ENCODE peak calls at places on chromosomes 5 and 9, in five cellular contexts. One of them, this sample, is unnamed.

GRCh38 chr5:73188764-73189521 is 15.9 kb downstream of the TMEM174 start:
- DNase-seq in IMR-90: peak
- DNase-seq in HepG2: no peak
- DNase-seq in A549: no peak
- DNase-seq in K562: no peak
- DNase-seq in this sample: no peak

GRCh38 chr9:36488322-36488838 is 84.3 kb upstream of the MELK start:
- DNase-seq in HepG2: no peak
- DNase-seq in K562: no peak
- DNase-seq in A549: no peak
- DNase-seq in IMR-90: no peak
- DNase-seq in this sample: no peak

GRCh38 chr9:106284300-106284699 is 578.7 kb upstream of the ZNF462 start:
- DNase-seq in IMR-90: no peak
- DNase-seq in K562: no peak
- DNase-seq in A549: no peak
- DNase-seq in HepG2: no peak
- DNase-seq in this sample: no peak

GRCh38 chr5:96324708-96325107 is 108.3 kb downstream of the PCSK1 start:
- DNase-seq in HepG2: peak
- DNase-seq in A549: peak
- DNase-seq in IMR-90: peak
- DNase-seq in K562: no peak
- DNase-seq in this sample: no peak

GRCh38 chr9:79946718-79947117 is 375.0 kb downstream of the TLE4 start:
- DNase-seq in A549: no peak
- DNase-seq in K562: no peak
- DNase-seq in HepG2: no peak
- DNase-seq in IMR-90: peak
- DNase-seq in this sample: no peak

GRCh38 chr9:38004809-38005560 is 64.0 kb downstream of the SHB start:
- DNase-seq in HepG2: no peak
- DNase-seq in K562: no peak
- DNase-seq in IMR-90: no peak
- DNase-seq in A549: no peak
- DNase-seq in this sample: no peak

GRCh38 chr5:141547488-141547887 is 58.6 kb downstream of the PCDHGC5 start:
- DNase-seq in IMR-90: peak
- DNase-seq in HepG2: peak
- DNase-seq in K562: no peak
- DNase-seq in A549: no peak
- DNase-seq in this sample: no peak

GRCh38 chr9:3875371-3876132 is 349.8 kb upstream of the RFX3 start:
- DNase-seq in HepG2: no peak
- DNase-seq in A549: peak
- DNase-seq in K562: no peak
- DNase-seq in IMR-90: peak
- DNase-seq in this sample: no peak

GRCh38 chr9:118643118-118643517 is 726.1 kb downstream of the BRINP1 start:
- DNase-seq in K562: no peak
- DNase-seq in IMR-90: no peak
- DNase-seq in HepG2: no peak
- DNase-seq in A549: peak
- DNase-seq in this sample: peak

GRCh38 chr9:111294691-111295451 is 35.2 kb downstream of the OR2K2 start:
- DNase-seq in K562: no peak
- DNase-seq in HepG2: no peak
- DNase-seq in A549: no peak
- DNase-seq in IMR-90: no peak
- DNase-seq in this sample: no peak

GRCh38 chr9:76845254-76845653 is 60.7 kb downstream of the PRUNE2 start:
- DNase-seq in IMR-90: no peak
- DNase-seq in A549: no peak
- DNase-seq in K562: no peak
- DNase-seq in HepG2: no peak
- DNase-seq in this sample: no peak

GRCh38 chr9:7756088-7756487 is 43.5 kb downstream of the DMAC1 start:
- DNase-seq in IMR-90: no peak
- DNase-seq in A549: no peak
- DNase-seq in K562: no peak
- DNase-seq in HepG2: no peak
- DNase-seq in this sample: no peak

GRCh38 chr5:140801494-140801841 is 611 bp downstream of the PCDHA3 start:
- DNase-seq in IMR-90: no peak
- DNase-seq in HepG2: no peak
- DNase-seq in K562: no peak
- DNase-seq in A549: peak
- DNase-seq in this sample: no peak

GRCh38 chr9:8179381-8180053 is 379.9 kb upstream of the DMAC1 start:
- DNase-seq in K562: no peak
- DNase-seq in HepG2: no peak
- DNase-seq in IMR-90: no peak
- DNase-seq in A549: no peak
- DNase-seq in this sample: no peak

GRCh38 chr5:149581192-149581861 is at the start of gene ARHGEF37:
- DNase-seq in A549: no peak
- DNase-seq in HepG2: peak
- DNase-seq in K562: no peak
- DNase-seq in IMR-90: no peak
- DNase-seq in this sample: peak

GRCh38 chr9:14910178-14910805 is at the start of gene FREM1:
- DNase-seq in HepG2: peak
- DNase-seq in IMR-90: no peak
- DNase-seq in K562: no peak
- DNase-seq in A549: no peak
- DNase-seq in this sample: no peak

GRCh38 chr5:140125637-140126036 is at the start of gene IGIP:
- DNase-seq in HepG2: no peak
- DNase-seq in A549: no peak
- DNase-seq in K562: no peak
- DNase-seq in IMR-90: no peak
- DNase-seq in this sample: no peak

GRCh38 chr5:119340597-119341218 is 15.1 kb upstream of the TNFAIP8 start:
- DNase-seq in A549: no peak
- DNase-seq in K562: no peak
- DNase-seq in HepG2: no peak
- DNase-seq in IMR-90: no peak
- DNase-seq in this sample: no peak

GRCh38 chr5:111367081-111367480 is 142.9 kb downstream of the CAMK4 start:
- DNase-seq in K562: no peak
- DNase-seq in IMR-90: no peak
- DNase-seq in A549: no peak
- DNase-seq in HepG2: no peak
- DNase-seq in this sample: no peak

GRCh38 chr9:115006660-115007059 is 76.3 kb upstream of the TNFSF8 start:
- DNase-seq in HepG2: no peak
- DNase-seq in A549: no peak
- DNase-seq in K562: no peak
- DNase-seq in IMR-90: peak
- DNase-seq in this sample: no peak

GRCh38 chr5:119840175-119840574 is 210.8 kb downstream of the FAM170A start:
- DNase-seq in A549: no peak
- DNase-seq in HepG2: no peak
- DNase-seq in IMR-90: no peak
- DNase-seq in K562: no peak
- DNase-seq in this sample: no peak

GRCh38 chr9:98146101-98146991 is 27.3 kb upstream of the TRIM14 start:
- DNase-seq in A549: peak
- DNase-seq in HepG2: peak
- DNase-seq in K562: no peak
- DNase-seq in IMR-90: peak
- DNase-seq in this sample: no peak

GRCh38 chr5:170434953-170435605 is 45.9 kb upstream of the KCNMB1 start:
- DNase-seq in K562: peak
- DNase-seq in IMR-90: peak
- DNase-seq in A549: peak
- DNase-seq in HepG2: peak
- DNase-seq in this sample: peak

GRCh38 chr5:179146277-179146676 is 86.1 kb downstream of the ZNF354C start:
- DNase-seq in HepG2: no peak
- DNase-seq in A549: no peak
- DNase-seq in K562: no peak
- DNase-seq in IMR-90: no peak
- DNase-seq in this sample: no peak

GRCh38 chr5:56327810-56328209 is 94.7 kb upstream of the ANKRD55 start:
- DNase-seq in A549: no peak
- DNase-seq in IMR-90: no peak
- DNase-seq in HepG2: no peak
- DNase-seq in K562: no peak
- DNase-seq in this sample: no peak

GRCh38 chr5:145294321-145294720 is 540.8 kb downstream of the PRELID2 start:
- DNase-seq in HepG2: no peak
- DNase-seq in IMR-90: peak
- DNase-seq in K562: no peak
- DNase-seq in A549: no peak
- DNase-seq in this sample: no peak

GRCh38 chr9:5863092-5863746 is 27.5 kb upstream of the MLANA start:
- DNase-seq in K562: no peak
- DNase-seq in A549: no peak
- DNase-seq in IMR-90: no peak
- DNase-seq in HepG2: no peak
- DNase-seq in this sample: no peak

GRCh38 chr5:116754556-116754955 is 179.9 kb upstream of the SEMA6A start:
- DNase-seq in HepG2: no peak
- DNase-seq in K562: no peak
- DNase-seq in IMR-90: no peak
- DNase-seq in A549: no peak
- DNase-seq in this sample: no peak

GRCh38 chr5:5419291-5420210 is 2.9 kb upstream of the ICE1 start:
- DNase-seq in A549: peak
- DNase-seq in IMR-90: peak
- DNase-seq in HepG2: peak
- DNase-seq in K562: peak
- DNase-seq in this sample: no peak

GRCh38 chr5:94618029-94618492 is 343 bp downstream of the KIAA0825 start:
- DNase-seq in K562: peak
- DNase-seq in IMR-90: peak
- DNase-seq in A549: peak
- DNase-seq in HepG2: peak
- DNase-seq in this sample: no peak

GRCh38 chr5:141260458-141261237 is 15.5 kb downstream of the PCDHB15 start:
- DNase-seq in A549: no peak
- DNase-seq in K562: no peak
- DNase-seq in HepG2: no peak
- DNase-seq in IMR-90: peak
- DNase-seq in this sample: no peak

GRCh38 chr9:133935328-133936040 is 56.6 kb downstream of the VAV2 start:
- DNase-seq in IMR-90: peak
- DNase-seq in A549: no peak
- DNase-seq in HepG2: no peak
- DNase-seq in K562: peak
- DNase-seq in this sample: no peak

GRCh38 chr5:109141499-109142200 is 268.1 kb downstream of the PJA2 start:
- DNase-seq in HepG2: no peak
- DNase-seq in IMR-90: peak
- DNase-seq in K562: peak
- DNase-seq in A549: no peak
- DNase-seq in this sample: no peak

GRCh38 chr9:107397076-107398049 is 92.2 kb downstream of the KLF4 start:
- DNase-seq in IMR-90: peak
- DNase-seq in HepG2: no peak
- DNase-seq in A549: no peak
- DNase-seq in K562: no peak
- DNase-seq in this sample: no peak

DNA sequence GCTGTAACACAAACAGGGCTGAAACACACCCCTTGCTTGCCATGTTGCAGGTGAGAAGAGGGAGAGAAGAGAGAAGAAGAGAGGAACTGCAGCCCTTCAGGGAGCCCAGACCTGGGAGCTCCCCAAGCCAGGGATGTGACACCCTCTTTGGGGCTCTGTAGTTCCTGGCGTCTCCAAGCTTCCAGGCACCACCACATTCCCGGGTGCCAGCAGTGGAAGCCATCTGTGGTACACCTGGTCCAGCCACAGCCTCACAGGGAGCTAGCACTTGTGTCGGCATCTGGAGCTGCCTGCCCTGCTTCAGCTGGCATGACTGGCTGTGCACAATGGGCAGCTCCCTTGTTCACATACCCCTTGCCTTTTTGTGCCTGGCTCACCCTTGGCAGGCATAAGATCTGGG is 182.1 kb downstream of the DEPDC1B start:
- DNase-seq in A549: no peak
- DNase-seq in HepG2: no peak
- DNase-seq in IMR-90: no peak
- DNase-seq in K562: no peak
- DNase-seq in this sample: no peak
- TF ChIP-seq MAFK in A549: no peak
- TF ChIP-seq MAFK in HepG2: no peak
- TF ChIP-seq MAFK in IMR-90: no peak
- TF ChIP-seq MAFK in K562: no peak
- TF ChIP-seq MAFK in this sample: no peak

GRCh38 chr5:77768978-77769377 is 7.2 kb downstream of the TBCA start:
- DNase-seq in IMR-90: peak
- DNase-seq in A549: no peak
- DNase-seq in K562: no peak
- DNase-seq in HepG2: no peak
- DNase-seq in this sample: no peak
- TF ChIP-seq MAFK in IMR-90: no peak
- TF ChIP-seq MAFK in A549: no peak
- TF ChIP-seq MAFK in K562: no peak
- TF ChIP-seq MAFK in HepG2: no peak
- TF ChIP-seq MAFK in this sample: no peak

GRCh38 chr5:59496524-59497134 is 396.9 kb downstream of the PDE4D start:
- DNase-seq in IMR-90: peak
- DNase-seq in K562: peak
- DNase-seq in A549: no peak
- DNase-seq in HepG2: no peak
- DNase-seq in this sample: no peak
- TF ChIP-seq MAFK in IMR-90: no peak
- TF ChIP-seq MAFK in K562: no peak
- TF ChIP-seq MAFK in A549: no peak
- TF ChIP-seq MAFK in HepG2: no peak
- TF ChIP-seq MAFK in this sample: no peak

GRCh38 chr5:130138406-130139060 is 234.3 kb downstream of the CHSY3 start:
- DNase-seq in IMR-90: no peak
- DNase-seq in A549: no peak
- DNase-seq in K562: no peak
- DNase-seq in HepG2: no peak
- DNase-seq in this sample: no peak

GRCh38 chr5:130136300-130136699 is 232.0 kb downstream of the CHSY3 start:
- DNase-seq in IMR-90: no peak
- DNase-seq in HepG2: no peak
- DNase-seq in K562: no peak
- DNase-seq in A549: no peak
- DNase-seq in this sample: no peak

GRCh38 chr5:130135506-130135905 is 231.2 kb downstream of the CHSY3 start:
- DNase-seq in K562: no peak
- DNase-seq in IMR-90: peak
- DNase-seq in HepG2: no peak
- DNase-seq in A549: no peak
- DNase-seq in this sample: no peak
- TF ChIP-seq MAFK in K562: no peak
- TF ChIP-seq MAFK in IMR-90: no peak
- TF ChIP-seq MAFK in HepG2: no peak
- TF ChIP-seq MAFK in A549: no peak
- TF ChIP-seq MAFK in this sample: no peak

This sample was measured in H1.